ENCODE peak calls at places on chromosomes 12 and 14, in eight cellular contexts. One of them, this sample, is unnamed. For H3K36me3, the result is how much of the 10 kb centered on the place peaks cover.

GRCh38 chr14:32434180-32434579 is 105.1 kb downstream of the AKAP6 start:
- DNase-seq in transverse colon: peak
- DNase-seq in left ventricle myocardium inferior: no peak
- DNase-seq in DND-41: no peak
- DNase-seq in hepatocyte: no peak
- DNase-seq in bronchial epithelial cell: no peak
- DNase-seq in esophagus muscularis mucosa: no peak
- DNase-seq in mammary epithelial cell: peak
- DNase-seq in this sample: no peak

GRCh38 chr12:52913424-52913821 is 8.5 kb upstream of the KRT8 start:
- DNase-seq in mammary epithelial cell: no peak
- DNase-seq in left ventricle myocardium inferior: no peak
- DNase-seq in transverse colon: peak
- DNase-seq in hepatocyte: peak
- DNase-seq in bronchial epithelial cell: no peak
- DNase-seq in esophagus muscularis mucosa: no peak
- DNase-seq in DND-41: no peak
- DNase-seq in this sample: no peak

GRCh38 chr12:124392991-124393790 is 98.3 kb downstream of the RFLNA start:
- DNase-seq in left ventricle myocardium inferior: peak
- DNase-seq in hepatocyte: peak
- DNase-seq in esophagus muscularis mucosa: peak
- DNase-seq in mammary epithelial cell: no peak
- DNase-seq in transverse colon: peak
- DNase-seq in DND-41: no peak
- DNase-seq in bronchial epithelial cell: no peak
- DNase-seq in this sample: peak

GRCh38 chr12:22625671-22626251 is 790 bp downstream of the ETNK1 start:
- DNase-seq in left ventricle myocardium inferior: peak
- DNase-seq in DND-41: peak
- DNase-seq in transverse colon: peak
- DNase-seq in esophagus muscularis mucosa: no peak
- DNase-seq in hepatocyte: peak
- DNase-seq in bronchial epithelial cell: peak
- DNase-seq in mammary epithelial cell: peak
- DNase-seq in this sample: peak

GRCh38 chr14:102527255-102528232 is 18.0 kb upstream of the ANKRD9 start:
- DNase-seq in transverse colon: peak
- DNase-seq in bronchial epithelial cell: peak
- DNase-seq in DND-41: no peak
- DNase-seq in left ventricle myocardium inferior: no peak
- DNase-seq in mammary epithelial cell: peak
- DNase-seq in hepatocyte: peak
- DNase-seq in esophagus muscularis mucosa: no peak
- DNase-seq in this sample: no peak

GRCh38 chr12:54259194-54260011 is 20.5 kb downstream of the CBX5 start:
- DNase-seq in DND-41: peak
- DNase-seq in transverse colon: peak
- DNase-seq in hepatocyte: peak
- DNase-seq in left ventricle myocardium inferior: peak
- DNase-seq in bronchial epithelial cell: peak
- DNase-seq in mammary epithelial cell: peak
- DNase-seq in esophagus muscularis mucosa: no peak
- DNase-seq in this sample: peak

GRCh38 chr14:37230551-37231194 is 32.9 kb downstream of the MIPOL1 start:
- DNase-seq in mammary epithelial cell: peak
- DNase-seq in bronchial epithelial cell: peak
- DNase-seq in esophagus muscularis mucosa: no peak
- DNase-seq in transverse colon: no peak
- DNase-seq in hepatocyte: peak
- DNase-seq in DND-41: no peak
- DNase-seq in left ventricle myocardium inferior: no peak
- DNase-seq in this sample: peak

GRCh38 chr12:54430471-54431075 is 11.5 kb upstream of the ITGA5 start:
- DNase-seq in transverse colon: no peak
- DNase-seq in esophagus muscularis mucosa: no peak
- DNase-seq in DND-41: no peak
- DNase-seq in mammary epithelial cell: no peak
- DNase-seq in bronchial epithelial cell: no peak
- DNase-seq in left ventricle myocardium inferior: no peak
- DNase-seq in hepatocyte: no peak
- DNase-seq in this sample: no peak

GRCh38 chr12:15563683-15564082 is 225.5 kb downstream of the EPS8 start:
- DNase-seq in transverse colon: no peak
- DNase-seq in DND-41: peak
- DNase-seq in hepatocyte: no peak
- DNase-seq in esophagus muscularis mucosa: no peak
- DNase-seq in mammary epithelial cell: peak
- DNase-seq in left ventricle myocardium inferior: no peak
- DNase-seq in bronchial epithelial cell: peak
- DNase-seq in this sample: peak

GRCh38 chr14:79510659-79511058 is 700.6 kb downstream of the DIO2 start:
- DNase-seq in esophagus muscularis mucosa: no peak
- DNase-seq in DND-41: no peak
- DNase-seq in hepatocyte: no peak
- DNase-seq in left ventricle myocardium inferior: no peak
- DNase-seq in mammary epithelial cell: no peak
- DNase-seq in transverse colon: no peak
- DNase-seq in bronchial epithelial cell: peak
- DNase-seq in this sample: peak

GRCh38 chr12:55472297-55472696 is 2.4 kb upstream of the OR6C70 start:
- DNase-seq in hepatocyte: no peak
- DNase-seq in bronchial epithelial cell: no peak
- DNase-seq in esophagus muscularis mucosa: no peak
- DNase-seq in mammary epithelial cell: no peak
- DNase-seq in DND-41: no peak
- DNase-seq in left ventricle myocardium inferior: no peak
- DNase-seq in transverse colon: no peak
- DNase-seq in this sample: no peak

GRCh38 chr14:55277972-55278740 is 6.9 kb downstream of the FBXO34 start:
- DNase-seq in transverse colon: no peak
- DNase-seq in esophagus muscularis mucosa: no peak
- DNase-seq in hepatocyte: no peak
- DNase-seq in left ventricle myocardium inferior: no peak
- DNase-seq in bronchial epithelial cell: peak
- DNase-seq in mammary epithelial cell: no peak
- DNase-seq in DND-41: no peak
- DNase-seq in this sample: no peak

GRCh38 chr12:3035815-3036702 is 41.1 kb upstream of the TSPAN9 start:
- DNase-seq in DND-41: no peak
- DNase-seq in bronchial epithelial cell: no peak
- DNase-seq in esophagus muscularis mucosa: no peak
- DNase-seq in transverse colon: no peak
- DNase-seq in mammary epithelial cell: no peak
- DNase-seq in hepatocyte: no peak
- DNase-seq in left ventricle myocardium inferior: no peak
- DNase-seq in this sample: peak

GRCh38 chr12:79737875-79738718 is 47.3 kb upstream of the PAWR start:
- DNase-seq in left ventricle myocardium inferior: no peak
- DNase-seq in hepatocyte: peak
- DNase-seq in mammary epithelial cell: peak
- DNase-seq in DND-41: peak
- DNase-seq in transverse colon: peak
- DNase-seq in bronchial epithelial cell: peak
- DNase-seq in esophagus muscularis mucosa: no peak
- DNase-seq in this sample: peak

GRCh38 chr14:90019824-90020523 is 41.8 kb upstream of the KCNK13 start:
- DNase-seq in mammary epithelial cell: no peak
- DNase-seq in DND-41: no peak
- DNase-seq in esophagus muscularis mucosa: peak
- DNase-seq in bronchial epithelial cell: no peak
- DNase-seq in transverse colon: no peak
- DNase-seq in left ventricle myocardium inferior: no peak
- DNase-seq in hepatocyte: no peak
- DNase-seq in this sample: no peak

GRCh38 chr12:52831251-52831650 is 2.9 kb downstream of the KRT79 start:
- DNase-seq in transverse colon: no peak
- DNase-seq in bronchial epithelial cell: no peak
- DNase-seq in mammary epithelial cell: no peak
- DNase-seq in esophagus muscularis mucosa: no peak
- DNase-seq in left ventricle myocardium inferior: no peak
- DNase-seq in DND-41: no peak
- DNase-seq in hepatocyte: no peak
- DNase-seq in this sample: no peak

GRCh38 chr12:78229491-78230209 is 399.0 kb downstream of the NAV3 start:
- DNase-seq in mammary epithelial cell: peak
- DNase-seq in esophagus muscularis mucosa: no peak
- DNase-seq in left ventricle myocardium inferior: no peak
- DNase-seq in DND-41: peak
- DNase-seq in hepatocyte: peak
- DNase-seq in transverse colon: peak
- DNase-seq in bronchial epithelial cell: peak
- DNase-seq in this sample: peak

GRCh38 chr12:40691913-40692616 is at the start of gene CNTN1:
- DNase-seq in DND-41: no peak
- DNase-seq in transverse colon: peak
- DNase-seq in hepatocyte: peak
- DNase-seq in mammary epithelial cell: peak
- DNase-seq in bronchial epithelial cell: peak
- DNase-seq in left ventricle myocardium inferior: peak
- DNase-seq in esophagus muscularis mucosa: no peak
- DNase-seq in this sample: peak

GRCh38 chr14:57209561-57209960 is 59.1 kb downstream of the EXOC5 start:
- DNase-seq in esophagus muscularis mucosa: no peak
- DNase-seq in left ventricle myocardium inferior: no peak
- DNase-seq in DND-41: no peak
- DNase-seq in transverse colon: no peak
- DNase-seq in hepatocyte: no peak
- DNase-seq in mammary epithelial cell: peak
- DNase-seq in bronchial epithelial cell: no peak
- DNase-seq in this sample: no peak

GRCh38 chr14:96673706-96674105 is 123.5 kb upstream of the VRK1 start:
- DNase-seq in transverse colon: no peak
- DNase-seq in left ventricle myocardium inferior: no peak
- DNase-seq in mammary epithelial cell: no peak
- DNase-seq in hepatocyte: no peak
- DNase-seq in esophagus muscularis mucosa: no peak
- DNase-seq in DND-41: no peak
- DNase-seq in bronchial epithelial cell: no peak
- DNase-seq in this sample: no peak

GRCh38 chr14:96674121-96674520 is 123.1 kb upstream of the VRK1 start:
- DNase-seq in bronchial epithelial cell: no peak
- DNase-seq in hepatocyte: no peak
- DNase-seq in mammary epithelial cell: no peak
- DNase-seq in left ventricle myocardium inferior: no peak
- DNase-seq in DND-41: no peak
- DNase-seq in esophagus muscularis mucosa: no peak
- DNase-seq in transverse colon: no peak
- DNase-seq in this sample: no peak

GRCh38 chr14:96676161-96676560 is 121.0 kb upstream of the VRK1 start:
- DNase-seq in transverse colon: no peak
- DNase-seq in bronchial epithelial cell: peak
- DNase-seq in esophagus muscularis mucosa: no peak
- DNase-seq in mammary epithelial cell: peak
- DNase-seq in hepatocyte: no peak
- DNase-seq in DND-41: no peak
- DNase-seq in left ventricle myocardium inferior: no peak
- DNase-seq in this sample: peak

GRCh38 chr14:96670391-96670790 is 126.8 kb upstream of the VRK1 start:
- DNase-seq in mammary epithelial cell: no peak
- DNase-seq in transverse colon: no peak
- DNase-seq in esophagus muscularis mucosa: peak
- DNase-seq in hepatocyte: no peak
- DNase-seq in bronchial epithelial cell: no peak
- DNase-seq in DND-41: no peak
- DNase-seq in left ventricle myocardium inferior: no peak
- DNase-seq in this sample: no peak

GRCh38 chr14:96671218-96671617 is 126.0 kb upstream of the VRK1 start:
- DNase-seq in hepatocyte: no peak
- DNase-seq in mammary epithelial cell: no peak
- DNase-seq in DND-41: no peak
- DNase-seq in esophagus muscularis mucosa: peak
- DNase-seq in transverse colon: no peak
- DNase-seq in bronchial epithelial cell: no peak
- DNase-seq in left ventricle myocardium inferior: no peak
- DNase-seq in this sample: no peak
- TF ChIP-seq CTCF in hepatocyte: no peak
- TF ChIP-seq CTCF in mammary epithelial cell: no peak
- TF ChIP-seq CTCF in DND-41: no peak
- TF ChIP-seq CTCF in esophagus muscularis mucosa: no peak
- TF ChIP-seq CTCF in transverse colon: no peak
- TF ChIP-seq CTCF in bronchial epithelial cell: no peak
- TF ChIP-seq CTCF in left ventricle myocardium inferior: no peak
- TF ChIP-seq CTCF in this sample: no peak

GRCh38 chr12:99711246-99711645 is 63.7 kb downstream of the GARIN6 start:
- DNase-seq in DND-41: no peak
- DNase-seq in transverse colon: no peak
- DNase-seq in bronchial epithelial cell: no peak
- DNase-seq in hepatocyte: no peak
- DNase-seq in left ventricle myocardium inferior: no peak
- DNase-seq in esophagus muscularis mucosa: no peak
- DNase-seq in mammary epithelial cell: no peak
- DNase-seq in this sample: no peak

GRCh38 chr12:99712281-99712680 is 64.7 kb downstream of the GARIN6 start:
- DNase-seq in hepatocyte: no peak
- DNase-seq in bronchial epithelial cell: no peak
- DNase-seq in left ventricle myocardium inferior: no peak
- DNase-seq in mammary epithelial cell: no peak
- DNase-seq in DND-41: no peak
- DNase-seq in esophagus muscularis mucosa: no peak
- DNase-seq in transverse colon: no peak
- DNase-seq in this sample: no peak

GRCh38 chr12:99707883-99708282 is 60.3 kb downstream of the GARIN6 start:
- DNase-seq in left ventricle myocardium inferior: no peak
- DNase-seq in transverse colon: no peak
- DNase-seq in mammary epithelial cell: no peak
- DNase-seq in bronchial epithelial cell: no peak
- DNase-seq in DND-41: no peak
- DNase-seq in hepatocyte: no peak
- DNase-seq in esophagus muscularis mucosa: no peak
- DNase-seq in this sample: no peak

GRCh38 chr12:99709116-99709515 is 61.6 kb downstream of the GARIN6 start:
- DNase-seq in bronchial epithelial cell: peak
- DNase-seq in mammary epithelial cell: no peak
- DNase-seq in DND-41: no peak
- DNase-seq in transverse colon: no peak
- DNase-seq in left ventricle myocardium inferior: no peak
- DNase-seq in esophagus muscularis mucosa: no peak
- DNase-seq in hepatocyte: no peak
- DNase-seq in this sample: no peak

GRCh38 chr12:99709619-99710018 is 62.1 kb downstream of the GARIN6 start:
- DNase-seq in transverse colon: no peak
- DNase-seq in hepatocyte: no peak
- DNase-seq in left ventricle myocardium inferior: no peak
- DNase-seq in bronchial epithelial cell: no peak
- DNase-seq in esophagus muscularis mucosa: no peak
- DNase-seq in mammary epithelial cell: no peak
- DNase-seq in DND-41: no peak
- DNase-seq in this sample: no peak
- H3K36me3 ChIP-seq in transverse colon: under half
- H3K36me3 ChIP-seq in hepatocyte: under half
- H3K36me3 ChIP-seq in left ventricle myocardium inferior: under half
- H3K36me3 ChIP-seq in bronchial epithelial cell: under half
- H3K36me3 ChIP-seq in esophagus muscularis mucosa: under half
- H3K36me3 ChIP-seq in mammary epithelial cell: under half
- H3K36me3 ChIP-seq in DND-41: under half
- H3K36me3 ChIP-seq in this sample: under half

GRCh38 chr14:80862983-80863382 is 78.6 kb downstream of the CEP128 start:
- DNase-seq in DND-41: no peak
- DNase-seq in transverse colon: no peak
- DNase-seq in esophagus muscularis mucosa: no peak
- DNase-seq in bronchial epithelial cell: no peak
- DNase-seq in hepatocyte: no peak
- DNase-seq in left ventricle myocardium inferior: no peak
- DNase-seq in mammary epithelial cell: no peak
- DNase-seq in this sample: no peak
- H3K4me3 ChIP-seq in DND-41: no peak
- H3K4me3 ChIP-seq in transverse colon: no peak
- H3K4me3 ChIP-seq in esophagus muscularis mucosa: no peak
- H3K4me3 ChIP-seq in bronchial epithelial cell: no peak
- H3K4me3 ChIP-seq in hepatocyte: no peak
- H3K4me3 ChIP-seq in left ventricle myocardium inferior: no peak
- H3K4me3 ChIP-seq in mammary epithelial cell: no peak
- H3K4me3 ChIP-seq in this sample: no peak

GRCh38 chr12:114403044-114403689 is 2.8 kb downstream of the TBX5 start:
- DNase-seq in transverse colon: no peak
- DNase-seq in DND-41: no peak
- DNase-seq in left ventricle myocardium inferior: peak
- DNase-seq in esophagus muscularis mucosa: no peak
- DNase-seq in bronchial epithelial cell: no peak
- DNase-seq in hepatocyte: peak
- DNase-seq in mammary epithelial cell: no peak
- DNase-seq in this sample: no peak
- TF ChIP-seq CTCF in transverse colon: no peak
- TF ChIP-seq CTCF in DND-41: no peak
- TF ChIP-seq CTCF in left ventricle myocardium inferior: peak
- TF ChIP-seq CTCF in esophagus muscularis mucosa: no peak
- TF ChIP-seq CTCF in bronchial epithelial cell: no peak
- TF ChIP-seq CTCF in hepatocyte: peak
- TF ChIP-seq CTCF in mammary epithelial cell: no peak
- TF ChIP-seq CTCF in this sample: peak

This sample was measured in brain microvascular endothelial cell.